ENCODE peak calls at places on chromosomes 16 and 17, in ten cellular contexts. Y, E, U, O, B, P, I, Z, M and A are unnamed samples.

GRCh38 chr16:89791278-89791995 is 25.0 kb downstream of the FANCA start:
- DNase-seq in Y (no peak), E (no peak), U (no peak), O (no peak), B (no peak), P (no peak), I (no peak), Z (no peak), M (no peak), A (no peak)

GRCh38 chr17:29357821-29358232 is 32.3 kb upstream of the TAOK1 start:
- DNase-seq in Y (no peak), E (no peak), U (no peak), O (no peak), B (peak), P (peak), I (no peak), Z (no peak), M (no peak), A (no peak)

GRCh38 chr17:66892286-66892685 is 57.4 kb downstream of the CACNG5 start:
- DNase-seq in Y (no peak), E (no peak), U (no peak), O (no peak), B (peak), P (no peak), I (no peak), Z (no peak), M (no peak), A (no peak)

GRCh38 chr16:69706256-69706974 is 19.9 kb downstream of the NQO1 start:
- DNase-seq in Y (no peak), E (no peak), U (no peak), O (no peak), B (peak), P (peak), I (no peak), Z (peak), M (no peak), A (no peak)

GRCh38 chr17:1776857-1777256 is 15.0 kb downstream of the SERPINF1 start:
- DNase-seq in Y (no peak), E (no peak), U (no peak), O (no peak), B (no peak), P (no peak), I (no peak), Z (no peak), M (no peak), A (no peak)

GRCh38 chr17:32529604-32530003 is 42.8 kb downstream of the CDK5R1 start:
- DNase-seq in Y (no peak), E (no peak), U (no peak), O (no peak), B (peak), P (no peak), I (no peak), Z (no peak), M (no peak), A (no peak)

GRCh38 chr17:41835214-41835799 is 725 bp downstream of the NT5C3B start:
- DNase-seq in Y (no peak), E (no peak), U (no peak), O (no peak), B (no peak), P (peak), I (no peak), Z (no peak), M (no peak), A (no peak)

GRCh38 chr17:59641799-59642484 is 22.2 kb downstream of the CLTC start:
- DNase-seq in Y (no peak), E (no peak), U (peak), O (no peak), B (no peak), P (no peak), I (no peak), Z (no peak), M (no peak), A (no peak)

DNA sequence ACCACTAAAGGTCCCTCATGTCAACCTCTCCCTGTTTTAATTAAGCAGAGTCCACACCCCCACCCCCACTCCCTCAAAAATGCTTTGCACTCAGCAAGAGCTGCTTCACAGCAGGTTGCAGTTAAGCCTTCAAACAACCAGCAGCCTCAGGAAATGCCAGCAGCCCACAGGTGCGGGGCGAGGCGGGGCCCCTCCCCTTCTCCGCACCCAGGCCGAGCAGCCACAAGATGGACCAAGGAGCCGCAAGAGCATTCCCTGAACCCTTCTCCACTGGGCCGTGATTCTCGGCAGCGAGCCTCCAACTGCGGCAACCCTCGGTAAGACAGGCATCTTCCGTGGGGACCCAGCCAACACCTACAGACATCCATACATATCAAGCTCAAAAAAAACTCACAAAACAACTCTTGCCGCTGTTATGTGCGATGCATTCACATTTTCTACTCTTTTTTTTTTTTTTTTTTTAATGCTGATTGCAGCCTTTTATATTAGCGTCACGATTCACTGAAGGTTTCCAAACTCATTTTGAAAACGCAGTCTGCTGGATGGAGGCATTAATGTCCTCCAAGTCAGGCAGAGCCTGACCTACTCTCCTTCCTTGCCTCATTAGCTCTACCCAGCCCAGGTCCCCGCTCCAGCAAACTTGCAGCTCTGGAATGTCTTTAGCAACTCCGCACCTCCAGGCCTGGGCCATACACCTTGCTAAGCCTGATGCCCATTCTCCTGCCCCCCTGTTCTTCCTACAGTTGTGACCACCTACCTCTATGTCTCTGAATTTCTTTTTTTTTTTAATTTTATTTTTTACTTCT is 66.0 kb downstream of the AXIN2 start:
- DNase-seq in Y (no peak), E (no peak), U (no peak), O (no peak), B (no peak), P (no peak), I (peak), Z (no peak), M (peak), A (no peak)
- H3K4me3 ChIP-seq in Y (no peak), E (no peak), U (no peak), O (no peak), B (no peak), P (no peak), I (no peak), Z (no peak), M (peak), A (no peak)

GRCh38 chr16:76461836-76462235 is 184.6 kb downstream of the CNTNAP4 start:
- DNase-seq in Y (no peak), E (no peak), U (no peak), O (no peak), B (no peak), P (no peak), I (no peak), Z (no peak), M (no peak), A (no peak)

GRCh38 chr16:76450890-76451289 is 173.7 kb downstream of the CNTNAP4 start:
- DNase-seq in Y (peak), E (no peak), U (no peak), O (no peak), B (no peak), P (no peak), I (no peak), Z (no peak), M (no peak), A (no peak)

GRCh38 chr16:76459111-76459510 is 181.9 kb downstream of the CNTNAP4 start:
- DNase-seq in Y (no peak), E (no peak), U (no peak), O (no peak), B (no peak), P (no peak), I (no peak), Z (no peak), M (no peak), A (no peak)

DNA sequence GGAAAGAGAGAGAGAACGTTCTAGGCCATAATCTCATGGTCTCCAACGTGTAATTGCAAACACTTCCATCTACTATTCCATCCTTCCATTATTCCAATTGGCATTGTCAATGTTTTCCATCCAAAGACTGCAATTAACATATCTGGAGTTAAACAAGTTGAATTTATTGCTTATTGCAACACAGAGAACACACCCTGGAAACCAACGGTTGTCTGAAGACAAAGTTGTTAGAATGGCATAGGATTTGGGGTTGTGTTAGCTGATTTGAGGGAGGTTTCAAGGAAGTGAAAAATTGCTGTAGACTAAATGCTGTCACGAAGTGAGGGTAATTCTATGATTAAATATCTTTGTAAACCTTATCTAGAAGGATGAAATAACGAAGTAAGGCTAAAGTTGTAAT is 178.8 kb downstream of the CNTNAP4 start:
- DNase-seq in Y (no peak), E (no peak), U (no peak), O (no peak), B (no peak), P (no peak), I (no peak), Z (no peak), M (no peak), A (no peak)
- TF ChIP-seq CTCF in Y (no peak), E (no peak), U (no peak), O (no peak), B (no peak), P (no peak), I (no peak), Z (no peak), M (no peak), A (no peak)

GRCh38 chr16:85906349-85906748 is 7.4 kb downstream of the IRF8 start:
- DNase-seq in Y (peak), E (no peak), U (no peak), O (no peak), B (no peak), P (no peak), I (no peak), Z (no peak), M (no peak), A (no peak)

GRCh38 chr16:85908444-85908843 is 9.5 kb downstream of the IRF8 start:
- DNase-seq in Y (peak), E (no peak), U (peak), O (no peak), B (no peak), P (no peak), I (no peak), Z (no peak), M (no peak), A (no peak)

GRCh38 chr16:85902366-85903155 is 3.6 kb downstream of the IRF8 start:
- DNase-seq in Y (peak), E (no peak), U (peak), O (no peak), B (no peak), P (no peak), I (peak), Z (no peak), M (no peak), A (no peak)

GRCh38 chr16:85903576-85903975 is 4.6 kb downstream of the IRF8 start:
- DNase-seq in Y (peak), E (no peak), U (peak), O (no peak), B (no peak), P (no peak), I (no peak), Z (no peak), M (no peak), A (no peak)

DNA sequence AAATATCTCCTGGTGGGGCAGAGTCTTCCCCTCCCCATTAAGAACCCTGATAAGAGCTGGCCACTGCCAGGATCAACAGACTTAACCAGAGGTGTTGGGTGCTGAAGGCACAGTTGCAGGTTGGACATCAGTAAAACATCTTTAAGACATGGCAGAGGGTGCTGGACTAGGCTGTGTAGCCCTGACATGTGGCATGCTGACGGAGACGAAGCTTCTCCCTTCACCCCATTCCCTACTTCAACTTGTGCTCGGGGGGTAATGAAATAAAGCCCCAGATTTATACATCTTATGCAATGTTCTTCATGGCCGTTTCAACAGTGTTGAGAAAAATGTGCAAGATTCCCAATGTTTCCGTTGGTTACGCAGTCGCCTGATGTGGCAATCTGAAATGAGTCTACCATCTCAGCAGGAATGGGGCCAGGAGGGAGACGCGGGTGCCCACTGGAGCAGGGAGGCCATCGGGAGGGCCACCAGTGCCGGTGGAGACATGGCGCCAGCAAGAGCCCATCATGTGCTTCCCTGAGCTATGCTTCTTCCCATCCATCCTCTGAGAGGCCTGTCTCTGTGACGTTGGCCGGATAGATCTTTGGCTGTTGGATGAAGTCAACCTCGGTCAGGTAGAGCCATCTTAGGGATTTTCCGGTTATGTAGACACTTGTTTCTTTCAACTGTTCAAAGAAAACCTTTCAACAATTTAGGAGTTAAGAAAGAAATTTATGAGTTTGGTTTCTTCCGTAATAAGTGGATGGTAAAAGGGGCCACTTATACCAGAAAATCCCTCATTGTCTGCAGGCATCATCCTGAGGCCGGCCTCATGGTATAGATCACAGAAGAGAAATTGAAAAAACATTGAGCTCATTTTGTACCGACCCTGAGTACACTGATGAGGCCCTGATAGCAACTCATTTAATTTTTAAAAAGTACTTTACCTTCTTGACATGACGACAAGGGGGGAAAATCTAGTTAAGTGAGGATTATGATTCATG is 6.4 kb downstream of the IRF8 start:
- DNase-seq in Y (peak), E (no peak), U (no peak), O (no peak), B (no peak), P (no peak), I (no peak), Z (no peak), M (no peak), A (no peak)
- H3K4me3 ChIP-seq in Y (no peak), E (no peak), U (peak), O (no peak), B (no peak), P (no peak), I (no peak), Z (no peak), M (no peak), A (no peak)

GRCh38 chr17:9363440-9364350 is 211.9 kb downstream of the STX8 start:
- DNase-seq in Y (no peak), E (no peak), U (no peak), O (no peak), B (peak), P (peak), I (no peak), Z (no peak), M (peak), A (no peak)
- TF ChIP-seq CTCF in Y (no peak), E (no peak), U (no peak), O (no peak), B (no peak), P (no peak), I (no peak), Z (no peak), M (no peak), A (no peak)

DNA sequence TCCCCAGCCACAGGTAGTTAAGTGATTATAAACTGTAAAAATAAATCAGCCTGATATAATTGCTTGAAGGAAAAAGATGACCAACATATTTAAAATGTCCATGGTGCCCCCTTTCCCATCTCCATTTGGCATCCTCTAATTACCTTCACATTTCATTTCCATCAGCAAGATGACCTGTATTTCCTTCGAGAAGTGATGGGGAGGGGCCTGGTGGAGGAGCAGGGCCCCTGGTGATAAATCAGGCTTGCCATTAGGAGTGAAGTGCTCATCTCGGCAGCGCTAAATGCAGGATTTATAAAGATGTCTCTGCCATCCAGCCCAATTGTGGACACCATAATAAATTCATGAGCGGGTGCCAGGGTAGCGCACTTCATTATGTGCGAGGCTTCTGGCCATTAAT is 101.6 kb upstream of the IRX6 start:
- DNase-seq in Y (no peak), E (no peak), U (no peak), O (no peak), B (no peak), P (no peak), I (no peak), Z (no peak), M (no peak), A (no peak)
- H3K4me3 ChIP-seq in Y (no peak), E (no peak), U (no peak), O (no peak), B (no peak), P (no peak), I (no peak), Z (no peak), M (no peak), A (no peak)

GRCh38 chr17:9006175-9006767 is 15.0 kb upstream of the NTN1 start:
- DNase-seq in Y (no peak), E (no peak), U (no peak), O (no peak), B (no peak), P (no peak), I (no peak), Z (no peak), M (no peak), A (no peak)

GRCh38 chr17:9009737-9010136 is 11.6 kb upstream of the NTN1 start:
- DNase-seq in Y (no peak), E (no peak), U (no peak), O (no peak), B (no peak), P (peak), I (no peak), Z (no peak), M (no peak), A (no peak)

GRCh38 chr17:9009096-9009495 is 12.2 kb upstream of the NTN1 start:
- DNase-seq in Y (no peak), E (no peak), U (no peak), O (no peak), B (no peak), P (no peak), I (no peak), Z (no peak), M (no peak), A (no peak)

GRCh38 chr17:9007052-9007714 is 14.1 kb upstream of the NTN1 start:
- DNase-seq in Y (no peak), E (no peak), U (no peak), O (no peak), B (no peak), P (no peak), I (no peak), Z (no peak), M (no peak), A (no peak)

GRCh38 chr17:9011001-9011400 is 10.3 kb upstream of the NTN1 start:
- DNase-seq in Y (no peak), E (no peak), U (no peak), O (no peak), B (no peak), P (no peak), I (no peak), Z (no peak), M (no peak), A (no peak)
- TF ChIP-seq CTCF in Y (no peak), E (no peak), U (no peak), O (no peak), B (no peak), P (no peak), I (no peak), Z (no peak), M (no peak), A (no peak)

DNA sequence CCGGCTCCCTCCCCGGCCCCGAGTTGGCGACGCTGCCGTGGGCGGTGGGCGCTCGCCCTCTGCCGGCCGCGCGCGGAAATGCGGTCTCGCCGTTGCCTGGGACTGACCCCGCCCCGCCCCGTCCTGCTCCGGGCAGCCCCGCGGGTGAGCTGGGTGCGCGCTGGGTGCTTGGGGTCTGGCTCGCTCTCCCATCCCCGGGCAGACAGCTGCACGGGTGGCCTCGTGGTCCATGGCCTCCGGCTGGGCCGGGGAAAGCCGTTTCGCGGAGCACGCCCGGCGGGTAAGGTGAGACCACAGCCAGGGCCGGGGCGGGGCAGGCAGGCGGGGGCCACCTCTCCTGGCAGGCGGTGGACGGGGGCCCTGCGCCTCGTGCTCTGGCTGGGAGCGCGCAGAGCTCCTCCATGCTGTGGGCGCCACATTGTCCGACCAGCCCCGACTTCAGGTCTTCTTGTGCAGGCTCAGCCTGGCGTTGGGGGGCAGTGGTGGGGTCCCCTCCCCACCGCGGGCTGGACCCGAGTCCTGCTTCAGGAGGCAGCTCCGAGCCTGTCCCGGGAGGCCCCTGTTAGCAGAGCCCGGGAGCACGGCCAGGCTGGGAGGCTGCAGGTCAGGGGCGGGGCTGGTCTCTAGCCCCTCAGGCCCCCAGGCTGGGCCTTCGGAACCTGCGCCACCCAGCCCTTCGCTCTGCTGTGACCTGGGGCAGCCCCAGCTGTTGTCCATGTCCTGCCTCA is 7.0 kb upstream of the C1QTNF8 start:
- DNase-seq in Y (no peak), E (no peak), U (peak), O (no peak), B (peak), P (no peak), I (peak), Z (peak), M (no peak), A (no peak)
- H3K4me3 ChIP-seq in Y (no peak), E (peak), U (no peak), O (peak), B (no peak), P (no peak), I (peak), Z (no peak), M (no peak), A (peak)